ENCODE peak calls at places on chromosome 1, in five cellular contexts. P is CD8-positive, alpha-beta memory T cell; B is ovary; I is mesendoderm; Y is heart left ventricle. W is an unnamed sample.

GRCh38 chr1:218514694-218515093 is 169.6 kb downstream of the TGFB2 start:
- DNase-seq in I (no peak), P (no peak), B (no peak), Y (no peak), W (no peak)

GRCh38 chr1:230519246-230519645 is 93.1 kb upstream of the PGBD5 start:
- DNase-seq in Y (no peak), P (no peak), B (no peak), I (no peak), W (no peak)

GRCh38 chr1:182149411-182149965 is 88.0 kb upstream of the ZNF648 start:
- DNase-seq in I (peak; percentile 75), P (no peak), B (no peak), Y (peak; percentile 58), W (no peak)

GRCh38 chr1:13801232-13801631 is 101.2 kb downstream of the PRDM2 start:
- DNase-seq in B (no peak), Y (no peak), P (no peak), I (no peak), W (no peak)

GRCh38 chr1:155729031-155729898 is 40.4 kb downstream of the DAP3 start:
- DNase-seq in B (peak; percentile 29), I (peak; percentile 90), Y (peak; percentile 33), P (no peak), W (no peak)

GRCh38 chr1:94096797-94097549 is 24.0 kb downstream of the ABCA4 start:
- DNase-seq in Y (peak; percentile 59), P (no peak), I (no peak), B (peak; percentile 57), W (peak; percentile 62)

GRCh38 chr1:90133133-90133532 is 138.2 kb downstream of the ZNF326 start:
- DNase-seq in B (no peak), P (no peak), Y (no peak), I (peak; percentile 71), W (no peak)

GRCh38 chr1:209567788-209568187 is 15.7 kb upstream of the CAMK1G start:
- DNase-seq in P (no peak), I (no peak), Y (no peak), B (no peak), W (no peak)

GRCh38 chr1:66521736-66522365 is 12.1 kb upstream of the SGIP1 start:
- DNase-seq in P (no peak), Y (no peak), B (no peak), I (no peak), W (no peak)

GRCh38 chr1:109977657-109978378 is 6.7 kb upstream of the AHCYL1 start:
- DNase-seq in P (no peak), Y (peak; percentile 79), I (no peak), B (no peak), W (no peak)

GRCh38 chr1:109981128-109981379 is 3.5 kb upstream of the AHCYL1 start:
- DNase-seq in I (no peak), B (no peak), Y (no peak), P (no peak), W (no peak)

GRCh38 chr1:109980324-109981127 is 4.0 kb upstream of the AHCYL1 start:
- DNase-seq in B (peak; percentile 39), P (no peak), I (peak; percentile 68), Y (no peak), W (no peak)

GRCh38 chr1:109978761-109979488 is 5.6 kb upstream of the AHCYL1 start:
- DNase-seq in P (no peak), Y (no peak), B (no peak), I (no peak), W (no peak)

DNA sequence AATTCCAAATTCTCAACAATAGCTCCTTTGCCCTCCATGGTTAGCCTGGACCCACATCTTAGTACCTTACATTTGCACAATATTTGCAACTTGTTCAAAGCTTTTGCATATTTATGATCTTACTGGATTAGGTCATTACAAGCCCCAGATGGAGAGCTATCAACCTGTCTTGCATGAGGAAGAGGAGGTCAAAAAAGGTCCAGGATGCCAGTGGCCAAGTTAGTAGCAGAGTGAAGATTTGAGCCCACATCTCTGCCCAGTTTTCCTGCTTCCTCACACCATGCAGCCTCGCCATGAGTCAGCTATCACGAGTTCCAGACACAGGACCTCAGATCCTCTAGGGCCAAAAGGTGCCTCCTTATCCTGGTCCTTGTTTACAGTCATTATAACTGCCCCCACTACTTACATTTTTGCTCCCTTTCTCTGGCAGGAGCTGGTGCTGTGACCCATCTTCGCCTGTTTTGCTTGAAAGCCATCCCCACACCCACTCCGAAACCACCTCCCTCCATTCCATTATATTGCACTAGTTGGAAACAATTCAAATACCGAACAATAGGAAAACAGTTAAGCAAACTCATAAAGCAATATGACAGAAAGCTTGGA is 5.0 kb upstream of the AHCYL1 start:
- DNase-seq in I (no peak), B (peak; percentile 36), P (no peak), Y (no peak), W (no peak)
- H3K4me1 ChIP-seq in I (peaks cover 2% of the 10 kb centered on the region), B (peaks cover 5% of the 10 kb centered on the region), P (peaks cover 5% of the 10 kb centered on the region), Y (peaks cover 26% of the 10 kb centered on the region), W (no peaks in the 10 kb centered on the region)

GRCh38 chr1:96748078-96748477 is 26.5 kb downstream of the PTBP2 start:
- DNase-seq in I (no peak), Y (no peak), P (no peak), B (no peak), W (no peak)

GRCh38 chr1:96752394-96752793 is 30.8 kb downstream of the PTBP2 start:
- DNase-seq in B (no peak), P (no peak), Y (no peak), I (no peak), W (no peak)

GRCh38 chr1:96749618-96750017 is 28.0 kb downstream of the PTBP2 start:
- DNase-seq in P (no peak), Y (no peak), I (no peak), B (no peak), W (no peak)

GRCh38 chr1:96746440-96747223 is 25.0 kb downstream of the PTBP2 start:
- DNase-seq in P (no peak), I (no peak), Y (no peak), B (no peak), W (no peak)

DNA sequence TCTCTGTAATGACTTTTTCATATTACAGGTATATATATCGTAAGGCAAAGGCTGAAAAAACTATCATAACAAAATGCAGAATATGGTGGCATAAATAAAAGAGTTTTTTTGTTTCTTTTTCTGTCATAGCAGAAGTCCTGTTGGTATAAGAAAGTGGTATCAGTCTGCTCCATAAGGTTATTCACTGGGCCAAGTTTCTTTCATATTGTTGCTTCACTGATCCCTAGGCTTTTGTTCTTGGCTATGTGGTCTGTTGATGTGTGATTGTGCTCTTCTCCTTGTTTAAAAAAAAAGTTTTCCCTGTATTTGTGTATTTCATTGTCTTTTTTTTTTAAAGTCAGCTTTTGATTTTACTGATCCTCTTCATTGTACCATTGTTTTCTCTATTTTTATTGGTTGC is 26.0 kb downstream of the PTBP2 start:
- DNase-seq in B (no peak), P (no peak), I (no peak), Y (no peak), W (no peak)
- H3K36me3 ChIP-seq in B (no peaks in the 10 kb centered on the region), P (peaks cover 6% of the 10 kb centered on the region), I (no peaks in the 10 kb centered on the region), Y (peaks cover 14% of the 10 kb centered on the region), W (no peaks in the 10 kb centered on the region)

GRCh38 chr1:201628490-201628889 is 89.6 kb downstream of the NAV1 start:
- DNase-seq in I (no peak), Y (peak; percentile 43), B (no peak), P (no peak), W (no peak)
- H3K4me1 ChIP-seq in I (no peaks in the 10 kb centered on the region), Y (peaks cover 53% of the 10 kb centered on the region), B (no peaks in the 10 kb centered on the region), P (no peaks in the 10 kb centered on the region), W (peaks cover 18% of the 10 kb centered on the region)

GRCh38 chr1:6592441-6592840 is 10.2 kb downstream of the KLHL21 start:
- DNase-seq in I (no peak), Y (no peak), B (no peak), P (no peak), W (no peak)
- H3K36me3 ChIP-seq in I (peaks cover 13% of the 10 kb centered on the region), Y (peaks cover 97% of the 10 kb centered on the region), B (no peaks in the 10 kb centered on the region), P (peaks cover 44% of the 10 kb centered on the region), W (no peaks in the 10 kb centered on the region)

DNA sequence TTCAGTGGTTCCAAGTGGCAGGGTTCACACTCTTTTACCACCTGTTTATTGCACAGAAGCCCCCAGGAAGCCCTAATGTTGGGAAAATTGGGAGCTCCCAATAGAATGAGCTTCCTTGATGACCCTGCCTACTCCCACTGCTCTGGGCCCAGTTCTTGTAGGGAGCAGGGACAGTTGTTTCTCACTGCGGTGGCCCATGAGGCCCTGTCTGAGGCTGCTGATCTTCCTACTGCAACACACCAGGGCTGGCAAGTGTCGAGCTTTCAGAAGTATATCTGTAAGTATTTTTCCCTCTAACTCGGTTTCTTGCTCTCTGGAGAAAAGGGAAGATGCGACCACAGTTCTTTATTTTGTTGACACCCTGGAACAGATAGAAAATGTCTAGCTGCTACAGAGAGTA is 102.8 kb downstream of the SELENOF start:
- DNase-seq in Y (no peak), P (no peak), I (no peak), B (no peak), W (no peak)
- H3K4me1 ChIP-seq in Y (no peaks in the 10 kb centered on the region), P (no peaks in the 10 kb centered on the region), I (no peaks in the 10 kb centered on the region), B (no peaks in the 10 kb centered on the region), W (no peaks in the 10 kb centered on the region)

GRCh38 chr1:24909388-24909898 is 20.6 kb downstream of the RUNX3 start:
- DNase-seq in Y (peak; percentile 66), P (no peak), I (peak; percentile 97), B (no peak), W (peak; percentile 84)
- H3K36me3 ChIP-seq in Y (no peaks in the 10 kb centered on the region), P (peaks cover 79% of the 10 kb centered on the region), I (no peaks in the 10 kb centered on the region), B (no peaks in the 10 kb centered on the region), W (no peaks in the 10 kb centered on the region)

GRCh38 chr1:229033480-229033879 is 237.4 kb upstream of the RAB4A start:
- DNase-seq in Y (no peak), P (no peak), B (no peak), I (no peak), W (no peak)
- H3K4me1 ChIP-seq in Y (no peaks in the 10 kb centered on the region), P (peaks cover 42% of the 10 kb centered on the region), B (no peaks in the 10 kb centered on the region), I (no peaks in the 10 kb centered on the region), W (no peaks in the 10 kb centered on the region)

GRCh38 chr1:15727424-15727823 is 8.6 kb upstream of the SLC25A34 start:
- DNase-seq in P (no peak), I (no peak), Y (peak; percentile 28), B (no peak), W (no peak)

GRCh38 chr1:15726508-15726907 is 9.6 kb upstream of the SLC25A34 start:
- DNase-seq in I (no peak), B (no peak), P (no peak), Y (no peak), W (no peak)

GRCh38 chr1:15727021-15727420 is 9.0 kb upstream of the SLC25A34 start:
- DNase-seq in Y (peak; percentile 25), B (no peak), I (no peak), P (no peak), W (no peak)

GRCh38 chr1:15723631-15724246 is 12.3 kb upstream of the SLC25A34 start:
- DNase-seq in I (no peak), Y (no peak), P (no peak), B (no peak), W (peak; percentile 71)

GRCh38 chr1:15724949-15725880 is 10.8 kb upstream of the SLC25A34 start:
- DNase-seq in B (no peak), I (peak; percentile 40), Y (no peak), P (no peak), W (no peak)
- H3K36me3 ChIP-seq in B (peaks cover 2% of the 10 kb centered on the region), I (peaks cover 6% of the 10 kb centered on the region), Y (peaks cover 99% of the 10 kb centered on the region), P (peaks cover 40% of the 10 kb centered on the region), W (no peaks in the 10 kb centered on the region)

GRCh38 chr1:43532716-43533115 is 2.0 kb downstream of the PTPRF start:
- DNase-seq in I (no peak), B (no peak), Y (no peak), P (no peak), W (peak; percentile 12)
- H3K4me1 ChIP-seq in I (peaks cover 23% of the 10 kb centered on the region), B (peaks cover 5% of the 10 kb centered on the region), Y (no peaks in the 10 kb centered on the region), P (peaks cover 16% of the 10 kb centered on the region), W (no peaks in the 10 kb centered on the region)

W was measured in aorta.